ENCODE peak calls at places on chromosome 12, in ten cellular contexts. One of them, this sample, is unnamed.

GRCh38 chr12:4567073-4567881 is 5.3 kb downstream of the DYRK4 start:
- DNase-seq in adrenal gland: no peak
- DNase-seq in ovary: no peak
- DNase-seq in testis: no peak
- DNase-seq in IMR-90: no peak
- DNase-seq in upper lobe of right lung: no peak
- DNase-seq in prostate gland: no peak
- DNase-seq in tibial artery: peak; percentile 26
- DNase-seq in kidney: no peak
- DNase-seq in stomach: no peak
- DNase-seq in this sample: no peak

GRCh38 chr12:98456583-98457573 is 58.5 kb upstream of the TMPO start:
- DNase-seq in adrenal gland: peak; percentile 59
- DNase-seq in ovary: peak; percentile 31
- DNase-seq in testis: peak; percentile 66
- DNase-seq in IMR-90: peak; percentile 21
- DNase-seq in upper lobe of right lung: peak; percentile 85
- DNase-seq in prostate gland: peak; percentile 6
- DNase-seq in tibial artery: peak; percentile 28
- DNase-seq in kidney: peak; percentile 79
- DNase-seq in stomach: peak; percentile 46
- DNase-seq in this sample: peak; percentile 20

GRCh38 chr12:66210840-66211239 is 21.8 kb downstream of the IRAK3 start:
- DNase-seq in adrenal gland: no peak
- DNase-seq in ovary: no peak
- DNase-seq in testis: no peak
- DNase-seq in IMR-90: no peak
- DNase-seq in upper lobe of right lung: no peak
- DNase-seq in prostate gland: no peak
- DNase-seq in tibial artery: no peak
- DNase-seq in kidney: no peak
- DNase-seq in stomach: no peak
- DNase-seq in this sample: no peak

GRCh38 chr12:69052613-69053408 is 119.8 kb upstream of the CPM start:
- DNase-seq in adrenal gland: peak; percentile 56
- DNase-seq in ovary: no peak
- DNase-seq in testis: no peak
- DNase-seq in IMR-90: peak; percentile 83
- DNase-seq in upper lobe of right lung: no peak
- DNase-seq in prostate gland: peak; percentile 25
- DNase-seq in tibial artery: no peak
- DNase-seq in kidney: no peak
- DNase-seq in stomach: no peak
- DNase-seq in this sample: no peak

GRCh38 chr12:112252184-112252583 is 126.8 kb downstream of the TRAFD1 start:
- DNase-seq in adrenal gland: no peak
- DNase-seq in ovary: no peak
- DNase-seq in testis: no peak
- DNase-seq in IMR-90: peak; percentile 59
- DNase-seq in upper lobe of right lung: no peak
- DNase-seq in prostate gland: peak; percentile 24
- DNase-seq in tibial artery: no peak
- DNase-seq in kidney: no peak
- DNase-seq in stomach: peak; percentile 61
- DNase-seq in this sample: no peak

GRCh38 chr12:112524676-112525425 is 106.1 kb downstream of the PTPN11 start:
- DNase-seq in adrenal gland: no peak
- DNase-seq in ovary: no peak
- DNase-seq in testis: no peak
- DNase-seq in IMR-90: peak; percentile 29
- DNase-seq in upper lobe of right lung: no peak
- DNase-seq in prostate gland: no peak
- DNase-seq in tibial artery: no peak
- DNase-seq in kidney: no peak
- DNase-seq in stomach: no peak
- DNase-seq in this sample: no peak

GRCh38 chr12:108633534-108634224 is at the start of gene SELPLG:
- DNase-seq in adrenal gland: peak; percentile 47
- DNase-seq in ovary: no peak
- DNase-seq in testis: peak; percentile 41
- DNase-seq in IMR-90: no peak
- DNase-seq in upper lobe of right lung: peak; percentile 94
- DNase-seq in prostate gland: no peak
- DNase-seq in tibial artery: peak; percentile 71
- DNase-seq in kidney: peak; percentile 89
- DNase-seq in stomach: peak; percentile 69
- DNase-seq in this sample: peak; percentile 65

GRCh38 chr12:113837059-113837458 is 129.1 kb downstream of the RBM19 start:
- DNase-seq in adrenal gland: no peak
- DNase-seq in ovary: no peak
- DNase-seq in testis: no peak
- DNase-seq in IMR-90: peak; percentile 57
- DNase-seq in upper lobe of right lung: no peak
- DNase-seq in prostate gland: no peak
- DNase-seq in tibial artery: no peak
- DNase-seq in kidney: no peak
- DNase-seq in stomach: no peak
- DNase-seq in this sample: no peak

GRCh38 chr12:38890102-38890501 is 15.3 kb downstream of the CPNE8 start:
- DNase-seq in adrenal gland: no peak
- DNase-seq in ovary: no peak
- DNase-seq in testis: no peak
- DNase-seq in IMR-90: no peak
- DNase-seq in upper lobe of right lung: no peak
- DNase-seq in prostate gland: no peak
- DNase-seq in tibial artery: no peak
- DNase-seq in kidney: no peak
- DNase-seq in stomach: no peak
- DNase-seq in this sample: no peak

GRCh38 chr12:89016970-89017778 is 335.1 kb downstream of the DUSP6 start:
- DNase-seq in adrenal gland: peak; percentile 57
- DNase-seq in ovary: peak; percentile 20
- DNase-seq in testis: peak; percentile 48
- DNase-seq in IMR-90: peak; percentile 76
- DNase-seq in upper lobe of right lung: peak; percentile 59
- DNase-seq in prostate gland: peak; percentile 53
- DNase-seq in tibial artery: no peak
- DNase-seq in kidney: peak; percentile 58
- DNase-seq in stomach: no peak
- DNase-seq in this sample: peak; percentile 42

GRCh38 chr12:123104809-123105208 is 46.1 kb downstream of the PITPNM2 start:
- DNase-seq in adrenal gland: no peak
- DNase-seq in ovary: no peak
- DNase-seq in testis: no peak
- DNase-seq in IMR-90: no peak
- DNase-seq in upper lobe of right lung: no peak
- DNase-seq in prostate gland: no peak
- DNase-seq in tibial artery: no peak
- DNase-seq in kidney: no peak
- DNase-seq in stomach: no peak
- DNase-seq in this sample: no peak

GRCh38 chr12:18135509-18135908 is 45.5 kb upstream of the RERGL start:
- DNase-seq in adrenal gland: no peak
- DNase-seq in ovary: no peak
- DNase-seq in testis: no peak
- DNase-seq in IMR-90: no peak
- DNase-seq in upper lobe of right lung: no peak
- DNase-seq in prostate gland: no peak
- DNase-seq in tibial artery: no peak
- DNase-seq in kidney: no peak
- DNase-seq in stomach: no peak
- DNase-seq in this sample: no peak

GRCh38 chr12:77724367-77724957 is 106.2 kb upstream of the NAV3 start:
- DNase-seq in adrenal gland: peak; percentile 30
- DNase-seq in ovary: peak; percentile 24
- DNase-seq in testis: no peak
- DNase-seq in IMR-90: peak; percentile 45
- DNase-seq in upper lobe of right lung: no peak
- DNase-seq in prostate gland: no peak
- DNase-seq in tibial artery: no peak
- DNase-seq in kidney: no peak
- DNase-seq in stomach: no peak
- DNase-seq in this sample: no peak

GRCh38 chr12:122988612-122989442 is 8.3 kb downstream of the ARL6IP4 start:
- DNase-seq in adrenal gland: no peak
- DNase-seq in ovary: no peak
- DNase-seq in testis: no peak
- DNase-seq in IMR-90: no peak
- DNase-seq in upper lobe of right lung: no peak
- DNase-seq in prostate gland: no peak
- DNase-seq in tibial artery: no peak
- DNase-seq in kidney: peak; percentile 67
- DNase-seq in stomach: no peak
- DNase-seq in this sample: no peak

GRCh38 chr12:52833922-52834726 is at the start of gene KRT79:
- DNase-seq in adrenal gland: no peak
- DNase-seq in ovary: no peak
- DNase-seq in testis: no peak
- DNase-seq in IMR-90: no peak
- DNase-seq in upper lobe of right lung: peak; percentile 52
- DNase-seq in prostate gland: no peak
- DNase-seq in tibial artery: no peak
- DNase-seq in kidney: no peak
- DNase-seq in stomach: no peak
- DNase-seq in this sample: no peak

DNA sequence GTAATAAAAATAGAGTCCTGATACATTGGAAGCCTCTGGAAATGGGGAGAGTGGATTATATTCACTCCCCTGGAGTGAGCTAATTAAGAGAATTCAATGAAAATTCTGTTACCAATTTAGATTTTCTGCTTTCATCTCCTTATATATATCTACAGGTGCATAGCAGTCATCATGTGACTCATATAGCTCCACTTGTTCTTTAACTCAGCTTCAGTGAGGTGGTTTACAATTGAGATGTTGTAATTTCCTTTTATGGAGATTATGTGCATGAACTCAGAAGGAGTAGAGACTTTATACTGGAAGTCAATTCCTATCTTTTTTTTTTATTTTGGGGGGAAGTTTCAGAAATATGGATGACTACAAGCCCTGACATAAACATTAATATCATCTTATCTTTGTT is 92.1 kb upstream of the SCAF11 start:
- DNase-seq in adrenal gland: no peak
- DNase-seq in ovary: no peak
- DNase-seq in testis: no peak
- DNase-seq in IMR-90: no peak
- DNase-seq in upper lobe of right lung: no peak
- DNase-seq in prostate gland: no peak
- DNase-seq in tibial artery: no peak
- DNase-seq in kidney: no peak
- DNase-seq in stomach: no peak
- DNase-seq in this sample: no peak
- H3K9me3 ChIP-seq in adrenal gland: no peaks in the 10 kb centered on the region
- H3K9me3 ChIP-seq in ovary: no peaks in the 10 kb centered on the region
- H3K9me3 ChIP-seq in testis: no peaks in the 10 kb centered on the region
- H3K9me3 ChIP-seq in IMR-90: peaks cover 16% of the 10 kb centered on the region
- H3K9me3 ChIP-seq in upper lobe of right lung: no peaks in the 10 kb centered on the region
- H3K9me3 ChIP-seq in prostate gland: no peaks in the 10 kb centered on the region
- H3K9me3 ChIP-seq in tibial artery: no peaks in the 10 kb centered on the region
- H3K9me3 ChIP-seq in kidney: no peaks in the 10 kb centered on the region
- H3K9me3 ChIP-seq in stomach: peaks cover 31% of the 10 kb centered on the region
- H3K9me3 ChIP-seq in this sample: no peaks in the 10 kb centered on the region

DNA sequence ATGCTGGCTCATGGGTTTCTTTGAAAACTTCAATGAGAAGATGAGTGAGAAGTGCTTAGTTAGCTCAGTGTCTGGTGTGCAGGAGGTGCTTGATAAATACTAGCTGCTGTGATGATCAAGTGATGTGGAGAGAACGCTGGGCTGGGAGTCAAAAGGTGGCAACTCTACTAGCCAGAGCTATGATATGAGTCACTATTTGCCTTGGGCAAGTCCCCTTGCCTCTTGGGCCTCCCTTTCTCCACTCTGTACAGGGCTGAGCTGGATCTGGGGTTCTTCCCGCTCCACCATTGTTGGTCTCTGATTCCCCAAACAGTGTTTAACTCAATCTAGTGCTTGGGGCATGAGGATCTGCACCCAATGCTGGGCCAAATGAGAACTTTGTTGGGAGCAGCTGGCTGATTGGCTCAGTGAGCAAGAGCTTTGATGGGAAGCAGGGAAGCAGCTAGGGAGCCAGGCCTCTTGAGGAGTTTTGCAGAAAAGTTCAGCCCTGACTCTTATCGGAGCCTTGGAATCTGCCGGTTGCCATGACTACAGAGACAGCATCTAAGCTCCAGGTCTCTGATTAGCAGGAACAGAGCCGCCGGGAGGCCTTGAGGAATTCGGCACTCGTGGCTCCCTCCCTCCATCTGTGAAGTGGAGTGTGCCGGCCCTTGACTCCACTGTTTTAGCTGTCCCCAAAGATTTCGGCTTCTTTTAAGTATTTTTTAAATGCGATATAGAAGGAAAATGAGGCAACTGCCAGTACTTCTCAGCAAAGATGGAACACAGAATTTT is 82.1 kb upstream of the HSPB8 start:
- DNase-seq in adrenal gland: no peak
- DNase-seq in ovary: no peak
- DNase-seq in testis: no peak
- DNase-seq in IMR-90: no peak
- DNase-seq in upper lobe of right lung: no peak
- DNase-seq in prostate gland: no peak
- DNase-seq in tibial artery: no peak
- DNase-seq in kidney: no peak
- DNase-seq in stomach: no peak
- DNase-seq in this sample: no peak
- H3K4me3 ChIP-seq in adrenal gland: no peak overlapping the region
- H3K4me3 ChIP-seq in ovary: no peak overlapping the region
- H3K4me3 ChIP-seq in testis: no peak overlapping the region
- H3K4me3 ChIP-seq in IMR-90: no peak overlapping the region
- H3K4me3 ChIP-seq in upper lobe of right lung: no peak overlapping the region
- H3K4me3 ChIP-seq in prostate gland: no peak overlapping the region
- H3K4me3 ChIP-seq in tibial artery: no peak overlapping the region
- H3K4me3 ChIP-seq in kidney: no peak overlapping the region
- H3K4me3 ChIP-seq in stomach: no peak overlapping the region
- H3K4me3 ChIP-seq in this sample: no peak overlapping the region

GRCh38 chr12:120649442-120650248 is 9.2 kb downstream of the CABP1 start:
- DNase-seq in adrenal gland: no peak
- DNase-seq in ovary: no peak
- DNase-seq in testis: no peak
- DNase-seq in IMR-90: peak; percentile 5
- DNase-seq in upper lobe of right lung: no peak
- DNase-seq in prostate gland: no peak
- DNase-seq in tibial artery: no peak
- DNase-seq in kidney: peak; percentile 58
- DNase-seq in stomach: no peak
- DNase-seq in this sample: no peak
- TF ChIP-seq CTCF in adrenal gland: no peak
- TF ChIP-seq CTCF in ovary: no peak
- TF ChIP-seq CTCF in testis: peak; percentile 39
- TF ChIP-seq CTCF in IMR-90: no peak
- TF ChIP-seq CTCF in upper lobe of right lung: peak; percentile 8
- TF ChIP-seq CTCF in prostate gland: no peak
- TF ChIP-seq CTCF in tibial artery: no peak
- TF ChIP-seq CTCF in kidney: no peak
- TF ChIP-seq CTCF in stomach: no peak
- TF ChIP-seq CTCF in this sample: peak; percentile 21

DNA sequence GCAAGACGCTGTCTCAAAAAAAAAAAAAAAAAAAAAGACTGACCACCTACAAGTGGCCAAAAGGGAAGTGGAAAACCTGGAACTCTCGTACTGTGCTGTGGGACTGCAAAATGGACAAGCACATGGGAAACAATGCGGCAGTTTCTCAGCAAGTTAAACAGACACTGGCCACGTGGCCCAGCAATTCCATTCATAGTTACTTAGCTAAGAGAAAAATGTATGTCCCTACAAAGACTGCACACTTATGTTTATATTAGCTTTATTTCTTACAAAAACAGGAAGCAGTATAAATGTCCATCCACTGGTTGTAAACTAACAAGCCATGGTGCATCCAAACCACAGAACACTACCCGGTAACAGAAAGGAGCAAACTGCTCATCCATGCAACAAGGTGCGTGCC is 5.6 kb downstream of the CHFR start:
- DNase-seq in adrenal gland: no peak
- DNase-seq in ovary: no peak
- DNase-seq in testis: no peak
- DNase-seq in IMR-90: peak; percentile 78
- DNase-seq in upper lobe of right lung: no peak
- DNase-seq in prostate gland: no peak
- DNase-seq in tibial artery: no peak
- DNase-seq in kidney: no peak
- DNase-seq in stomach: no peak
- DNase-seq in this sample: no peak
- H3K9me3 ChIP-seq in adrenal gland: no peaks in the 10 kb centered on the region
- H3K9me3 ChIP-seq in ovary: no peaks in the 10 kb centered on the region
- H3K9me3 ChIP-seq in testis: no peaks in the 10 kb centered on the region
- H3K9me3 ChIP-seq in IMR-90: no peaks in the 10 kb centered on the region
- H3K9me3 ChIP-seq in upper lobe of right lung: no peaks in the 10 kb centered on the region
- H3K9me3 ChIP-seq in prostate gland: no peaks in the 10 kb centered on the region
- H3K9me3 ChIP-seq in tibial artery: no peaks in the 10 kb centered on the region
- H3K9me3 ChIP-seq in kidney: no peaks in the 10 kb centered on the region
- H3K9me3 ChIP-seq in stomach: no peaks in the 10 kb centered on the region
- H3K9me3 ChIP-seq in this sample: no peaks in the 10 kb centered on the region

This sample was measured in colonic mucosa.